ENCODE peak calls at places on chromosomes 12 and 14, in eight cellular contexts. One of them, this sample, is unnamed.

GRCh38 chr14:68932219-68932618 is 46.9 kb downstream of the ACTN1 start:
- DNase-seq in fibroblast of pulmonary artery: no peak
- DNase-seq in ovary: no peak
- DNase-seq in activated gamma-delta T cell treated with Interleukin-2 at 50 U/mL for 16 hours: no peak
- DNase-seq in activated naive CD4-positive, alpha-beta T cell treated with Interleukin-2 at 50 U/mL for 16 hours: no peak
- DNase-seq in left kidney: no peak
- DNase-seq in activated T-cell treated with anti-CD3 and anti-CD28 coated beads for 4 hours: no peak
- DNase-seq in CD8-positive, alpha-beta T cell: no peak
- DNase-seq in this sample: peak; percentile 63

GRCh38 chr12:85273411-85274075 is 6.5 kb upstream of the ALX1 start:
- DNase-seq in ovary: no peak
- DNase-seq in activated gamma-delta T cell treated with Interleukin-2 at 50 U/mL for 16 hours: no peak
- DNase-seq in CD8-positive, alpha-beta T cell: no peak
- DNase-seq in activated naive CD4-positive, alpha-beta T cell treated with Interleukin-2 at 50 U/mL for 16 hours: no peak
- DNase-seq in fibroblast of pulmonary artery: no peak
- DNase-seq in activated T-cell treated with anti-CD3 and anti-CD28 coated beads for 4 hours: no peak
- DNase-seq in left kidney: peak; percentile 55
- DNase-seq in this sample: no peak

GRCh38 chr14:64979336-64980074 is 7.2 kb upstream of the FNTB start:
- DNase-seq in activated gamma-delta T cell treated with Interleukin-2 at 50 U/mL for 16 hours: no peak
- DNase-seq in fibroblast of pulmonary artery: no peak
- DNase-seq in activated T-cell treated with anti-CD3 and anti-CD28 coated beads for 4 hours: no peak
- DNase-seq in activated naive CD4-positive, alpha-beta T cell treated with Interleukin-2 at 50 U/mL for 16 hours: no peak
- DNase-seq in ovary: no peak
- DNase-seq in CD8-positive, alpha-beta T cell: no peak
- DNase-seq in left kidney: peak; percentile 45
- DNase-seq in this sample: peak; percentile 23

GRCh38 chr12:121702944-121703343 is 9.6 kb upstream of the TMEM120B start:
- DNase-seq in activated T-cell treated with anti-CD3 and anti-CD28 coated beads for 4 hours: no peak
- DNase-seq in left kidney: peak; percentile 41
- DNase-seq in activated naive CD4-positive, alpha-beta T cell treated with Interleukin-2 at 50 U/mL for 16 hours: no peak
- DNase-seq in ovary: no peak
- DNase-seq in CD8-positive, alpha-beta T cell: no peak
- DNase-seq in fibroblast of pulmonary artery: no peak
- DNase-seq in activated gamma-delta T cell treated with Interleukin-2 at 50 U/mL for 16 hours: no peak
- DNase-seq in this sample: no peak

GRCh38 chr14:37122288-37122687 is 50.1 kb downstream of the SLC25A21 start:
- DNase-seq in activated naive CD4-positive, alpha-beta T cell treated with Interleukin-2 at 50 U/mL for 16 hours: no peak
- DNase-seq in ovary: no peak
- DNase-seq in CD8-positive, alpha-beta T cell: no peak
- DNase-seq in fibroblast of pulmonary artery: peak; percentile 60
- DNase-seq in activated gamma-delta T cell treated with Interleukin-2 at 50 U/mL for 16 hours: no peak
- DNase-seq in left kidney: no peak
- DNase-seq in activated T-cell treated with anti-CD3 and anti-CD28 coated beads for 4 hours: no peak
- DNase-seq in this sample: peak; percentile 96

GRCh38 chr14:37090026-37090425 is 82.4 kb downstream of the SLC25A21 start:
- DNase-seq in fibroblast of pulmonary artery: no peak
- DNase-seq in activated gamma-delta T cell treated with Interleukin-2 at 50 U/mL for 16 hours: no peak
- DNase-seq in left kidney: no peak
- DNase-seq in ovary: no peak
- DNase-seq in activated T-cell treated with anti-CD3 and anti-CD28 coated beads for 4 hours: no peak
- DNase-seq in CD8-positive, alpha-beta T cell: no peak
- DNase-seq in activated naive CD4-positive, alpha-beta T cell treated with Interleukin-2 at 50 U/mL for 16 hours: no peak
- DNase-seq in this sample: peak; percentile 10

GRCh38 chr12:85424581-85425348 is 144.7 kb downstream of the ALX1 start:
- DNase-seq in activated naive CD4-positive, alpha-beta T cell treated with Interleukin-2 at 50 U/mL for 16 hours: no peak
- DNase-seq in activated T-cell treated with anti-CD3 and anti-CD28 coated beads for 4 hours: no peak
- DNase-seq in ovary: no peak
- DNase-seq in CD8-positive, alpha-beta T cell: no peak
- DNase-seq in left kidney: peak; percentile 34
- DNase-seq in fibroblast of pulmonary artery: peak; percentile 50
- DNase-seq in activated gamma-delta T cell treated with Interleukin-2 at 50 U/mL for 16 hours: no peak
- DNase-seq in this sample: peak; percentile 25

GRCh38 chr12:79725987-79726386 is 35.2 kb upstream of the PAWR start:
- DNase-seq in ovary: no peak
- DNase-seq in left kidney: no peak
- DNase-seq in fibroblast of pulmonary artery: peak; percentile 56
- DNase-seq in activated T-cell treated with anti-CD3 and anti-CD28 coated beads for 4 hours: no peak
- DNase-seq in activated naive CD4-positive, alpha-beta T cell treated with Interleukin-2 at 50 U/mL for 16 hours: no peak
- DNase-seq in CD8-positive, alpha-beta T cell: no peak
- DNase-seq in activated gamma-delta T cell treated with Interleukin-2 at 50 U/mL for 16 hours: no peak
- DNase-seq in this sample: peak; percentile 88

GRCh38 chr14:102590667-102591099 is 1.8 kb upstream of the RCOR1 start:
- DNase-seq in CD8-positive, alpha-beta T cell: no peak
- DNase-seq in left kidney: peak; percentile 82
- DNase-seq in ovary: peak; percentile 66
- DNase-seq in activated T-cell treated with anti-CD3 and anti-CD28 coated beads for 4 hours: no peak
- DNase-seq in activated gamma-delta T cell treated with Interleukin-2 at 50 U/mL for 16 hours: no peak
- DNase-seq in activated naive CD4-positive, alpha-beta T cell treated with Interleukin-2 at 50 U/mL for 16 hours: no peak
- DNase-seq in fibroblast of pulmonary artery: peak; percentile 61
- DNase-seq in this sample: peak; percentile 35

GRCh38 chr12:21323736-21324135 is 11.0 kb downstream of the SLCO1A2 start:
- DNase-seq in CD8-positive, alpha-beta T cell: no peak
- DNase-seq in ovary: no peak
- DNase-seq in fibroblast of pulmonary artery: no peak
- DNase-seq in activated T-cell treated with anti-CD3 and anti-CD28 coated beads for 4 hours: no peak
- DNase-seq in left kidney: no peak
- DNase-seq in activated naive CD4-positive, alpha-beta T cell treated with Interleukin-2 at 50 U/mL for 16 hours: no peak
- DNase-seq in activated gamma-delta T cell treated with Interleukin-2 at 50 U/mL for 16 hours: no peak
- DNase-seq in this sample: no peak

This sample was measured in fibroblast of lung.